ENCODE peak calls at places on chromosomes 7 and 10, in nine cellular contexts. W is HCT116, Z is HL-60, B is sigmoid colon, K is prostate gland, G is upper lobe of left lung, L is transverse colon, R is stomach, X is suprapubic skin. T is an unnamed sample.

GRCh38 chr7:26843696-26844095 is 20.7 kb downstream of the SKAP2 start:
- DNase-seq in L (no peak), B (no peak), K (no peak), Z (no peak), W (peak; percentile 15), G (no peak), X (no peak), R (no peak), T (no peak)

GRCh38 chr10:6067457-6067856 is 5.3 kb upstream of the IL2RA start:
- DNase-seq in B (peak; percentile 27), Z (no peak), R (no peak), W (no peak), X (peak; percentile 9), G (no peak), K (no peak), L (no peak), T (no peak)

GRCh38 chr10:17028843-17029580 is 100.6 kb downstream of the CUBN start:
- DNase-seq in W (no peak), Z (no peak), X (no peak), K (no peak), L (no peak), B (no peak), R (no peak), G (no peak), T (no peak)

GRCh38 chr10:27857616-27858015 is 112.0 kb upstream of the MKX start:
- DNase-seq in L (no peak), K (no peak), G (no peak), W (no peak), X (no peak), Z (no peak), B (no peak), R (no peak), T (no peak)

GRCh38 chr10:81918766-81919165 is 43.8 kb downstream of the NRG3 start:
- DNase-seq in Z (no peak), L (no peak), B (no peak), G (no peak), X (no peak), W (no peak), R (no peak), K (no peak), T (no peak)

GRCh38 chr7:106543221-106543757 is 117.7 kb downstream of the CCDC71L start:
- DNase-seq in X (no peak), G (no peak), R (no peak), Z (no peak), L (no peak), W (no peak), K (no peak), B (no peak), T (no peak)

GRCh38 chr10:79079490-79080355 is 11.0 kb downstream of the ZMIZ1 start:
- DNase-seq in X (no peak), L (peak; percentile 50), W (no peak), B (peak; percentile 83), K (no peak), G (no peak), Z (no peak), R (no peak), T (no peak)

GRCh38 chr10:73591578-73591902 is 398 bp upstream of the USP54 start:
- DNase-seq in Z (no peak), R (no peak), W (no peak), B (no peak), L (no peak), G (no peak), X (no peak), K (no peak), T (no peak)

GRCh38 chr10:26472440-26472778 is 34.3 kb downstream of the APBB1IP start:
- DNase-seq in R (no peak), X (no peak), L (no peak), G (no peak), Z (no peak), B (no peak), W (no peak), K (no peak), T (no peak)

GRCh38 chr10:124019886-124020797 is 73.3 kb downstream of the CHST15 start:
- DNase-seq in W (no peak), R (no peak), L (no peak), K (no peak), G (no peak), Z (no peak), X (no peak), B (no peak), T (peak; percentile 51)

GRCh38 chr7:29471444-29472138 is 92.0 kb upstream of the PRR15 start:
- DNase-seq in K (no peak), G (no peak), R (no peak), B (no peak), X (no peak), Z (no peak), W (no peak), L (peak; percentile 77), T (no peak)

GRCh38 chr7:83072576-83073517 is 89.8 kb downstream of the PCLO start:
- DNase-seq in R (no peak), B (no peak), K (no peak), L (no peak), G (no peak), Z (no peak), X (no peak), W (no peak), T (no peak)

GRCh38 chr7:117871401-117871777 is 1.9 kb downstream of the CTTNBP2 start:
- DNase-seq in L (no peak), B (no peak), X (no peak), W (no peak), R (no peak), K (no peak), Z (no peak), G (no peak), T (no peak)

GRCh38 chr7:1668486-1668931 is 1.6 kb upstream of the ELFN1 start:
- DNase-seq in R (no peak), B (no peak), Z (no peak), W (no peak), L (no peak), K (no peak), G (peak; percentile 80), X (peak; percentile 75), T (peak; percentile 66)

GRCh38 chr7:25727446-25727845 is 424.6 kb upstream of the NFE2L3 start:
- DNase-seq in R (no peak), X (no peak), Z (no peak), K (no peak), L (no peak), W (no peak), B (no peak), G (no peak), T (no peak)

GRCh38 chr7:139658919-139659675 is 118.7 kb downstream of the HIPK2 start:
- DNase-seq in B (no peak), K (no peak), G (no peak), X (no peak), R (no peak), W (no peak), L (no peak), Z (no peak), T (no peak)

GRCh38 chr7:99953649-99954048 is 22.2 kb downstream of the AZGP1 start:
- DNase-seq in W (no peak), R (no peak), L (no peak), G (no peak), K (peak; percentile 85), B (no peak), X (no peak), Z (peak; percentile 27), T (no peak)

GRCh38 chr10:26994743-26995142 is 105.6 kb downstream of the ANKRD26 start:
- DNase-seq in B (no peak), Z (no peak), X (no peak), G (no peak), L (no peak), W (no peak), K (no peak), R (no peak), T (no peak)

GRCh38 chr10:122062831-122063674 is 74.1 kb downstream of the TACC2 start:
- DNase-seq in X (peak; percentile 92), W (peak; percentile 91), Z (no peak), B (peak; percentile 97), G (peak; percentile 72), L (peak; percentile 89), K (peak; percentile 96), R (peak; percentile 88), T (peak; percentile 56)

GRCh38 chr7:129574487-129574886 is 37.0 kb upstream of the NRF1 start:
- DNase-seq in X (no peak), K (no peak), W (no peak), G (no peak), Z (no peak), L (no peak), R (no peak), B (no peak), T (no peak)
- H3K4me3 ChIP-seq in X (no peak overlapping the region), K (no peak overlapping the region), W (no peak overlapping the region), G (no peak overlapping the region), Z (no peak overlapping the region), L (no peak overlapping the region), R (no peak overlapping the region), B (no peak overlapping the region), T (no peak overlapping the region)

GRCh38 chr7:74623135-74623534 is 34.4 kb upstream of the GTF2I start:
- DNase-seq in W (no peak), X (no peak), K (no peak), L (no peak), Z (no peak), R (no peak), B (no peak), G (no peak), T (no peak)
- TF ChIP-seq POLR2AphosphoS5 in W (no peak), X (no peak), K (no peak), L (no peak), Z (no peak), R (no peak), B (no peak), G (no peak), T (no peak)

GRCh38 chr7:141071260-141071854 is 2.5 kb upstream of the TMEM178B start:
- DNase-seq in L (peak; percentile 10), X (no peak), Z (no peak), W (peak; percentile 4), K (peak; percentile 39), B (peak; percentile 72), G (peak; percentile 32), R (no peak), T (no peak)

GRCh38 chr7:141073641-141074161 is at the start of gene TMEM178B:
- DNase-seq in X (no peak), G (peak; percentile 77), R (no peak), L (no peak), K (peak; percentile 7), B (no peak), W (no peak), Z (no peak), T (no peak)

GRCh38 chr7:141073173-141073640 is 657 bp upstream of the TMEM178B start:
- DNase-seq in L (peak; percentile 9), B (no peak), X (no peak), R (no peak), Z (no peak), W (no peak), G (peak; percentile 89), K (peak; percentile 21), T (no peak)

GRCh38 chr7:141072548-141073172 is 1.2 kb upstream of the TMEM178B start:
- DNase-seq in W (no peak), Z (no peak), X (no peak), L (peak; percentile 19), R (no peak), G (peak; percentile 85), K (peak; percentile 79), B (peak; percentile 78), T (no peak)

GRCh38 chr7:141071855-141072547 is 1.9 kb upstream of the TMEM178B start:
- DNase-seq in G (peak; percentile 29), K (no peak), L (no peak), B (no peak), Z (no peak), X (no peak), R (no peak), W (no peak), T (no peak)
- H3K4me3 ChIP-seq in G (peak overlapping the region; percentile 36), K (peak overlapping the region; percentile 58), L (peak overlapping the region; percentile 49), B (peak overlapping the region; percentile 69), Z (no peak overlapping the region), X (peak overlapping the region; percentile 59), R (peak overlapping the region; percentile 62), W (no peak overlapping the region), T (peak overlapping the region; percentile 47)

GRCh38 chr7:88037050-88037449 is 103.0 kb downstream of the ADAM22 start:
- DNase-seq in B (no peak), Z (no peak), K (no peak), X (no peak), L (no peak), W (no peak), R (no peak), G (no peak), T (no peak)
- TF ChIP-seq POLR2AphosphoS5 in B (no peak), Z (no peak), K (no peak), X (no peak), L (no peak), W (no peak), R (no peak), G (no peak), T (no peak)

T was measured in spleen.